ENCODE peak calls at places on chromosomes 3 and 15, in five cellular contexts. Q is occipital lobe, C is pulmonary artery endothelial cell, K is ascending aorta, G is adrenal gland. J is an unnamed sample.

GRCh38 chr3:129908417-129908816 is 14.9 kb upstream of the TMCC1 start:
- DNase-seq in Q (no peak), C (no peak), K (no peak), G (no peak), J (no peak)

GRCh38 chr3:189806171-189806951 is 175.2 kb downstream of the TP63 start:
- DNase-seq in Q (no peak), C (no peak), K (no peak), G (no peak), J (no peak)

GRCh38 chr3:139202226-139202958 is 141.4 kb upstream of the MRPS22 start:
- DNase-seq in Q (peak; percentile 31), C (no peak), K (no peak), G (no peak), J (peak; percentile 87)

GRCh38 chr15:25170113-25170731 is 215.4 kb downstream of the SNRPN start:
- DNase-seq in Q (no peak), C (no peak), K (peak; percentile 46), G (peak; percentile 43), J (no peak)

GRCh38 chr3:150697646-150698045 is 6.1 kb downstream of the ERICH6 start:
- DNase-seq in Q (no peak), C (no peak), K (no peak), G (no peak), J (no peak)

GRCh38 chr3:44906997-44907396 is 32.6 kb downstream of the TGM4 start:
- DNase-seq in Q (no peak), C (no peak), K (no peak), G (no peak), J (no peak)

GRCh38 chr3:3038201-3038991 is 71.8 kb downstream of the IL5RA start:
- DNase-seq in Q (no peak), C (no peak), K (no peak), G (no peak), J (no peak)

GRCh38 chr3:197599089-197599765 is 43.5 kb upstream of the BDH1 start:
- DNase-seq in Q (no peak), C (peak; percentile 33), K (peak; percentile 82), G (peak; percentile 90), J (peak; percentile 75)

GRCh38 chr3:175777495-175777894 is 918.4 kb downstream of the NAALADL2 start:
- DNase-seq in Q (no peak), C (no peak), K (no peak), G (no peak), J (no peak)

GRCh38 chr3:15810702-15811101 is 12.9 kb upstream of the ANKRD28 start:
- DNase-seq in Q (no peak), C (no peak), K (no peak), G (no peak), J (no peak)

GRCh38 chr3:180421221-180421620 is 180.7 kb upstream of the TTC14 start:
- DNase-seq in Q (no peak), C (no peak), K (no peak), G (no peak), J (no peak)

GRCh38 chr3:138625707-138626365 is 17.3 kb downstream of the FAIM start:
- DNase-seq in Q (no peak), C (no peak), K (no peak), G (no peak), J (no peak)

GRCh38 chr3:158420654-158421396 is 150.2 kb upstream of the MLF1 start:
- DNase-seq in Q (no peak), C (no peak), K (no peak), G (no peak), J (no peak)

GRCh38 chr3:127779747-127780146 is 42.6 kb downstream of the MGLL start:
- DNase-seq in Q (no peak), C (peak; percentile 53), K (no peak), G (no peak), J (no peak)

GRCh38 chr3:118080886-118081285 is 953.8 kb downstream of the IGSF11 start:
- DNase-seq in Q (peak; percentile 1), C (no peak), K (no peak), G (no peak), J (no peak)

GRCh38 chr15:96348112-96349027 is 17.9 kb downstream of the NR2F2 start:
- DNase-seq in Q (no peak), C (no peak), K (no peak), G (peak; percentile 34), J (no peak)

GRCh38 chr3:141405025-141405424 is 36.7 kb downstream of the ZBTB38 start:
- DNase-seq in Q (no peak), C (peak; percentile 67), K (no peak), G (no peak), J (no peak)

GRCh38 chr3:160141485-160142185 is 83.6 kb upstream of the C3orf80 start:
- DNase-seq in Q (no peak), C (no peak), K (no peak), G (no peak), J (no peak)

GRCh38 chr3:186821429-186822367 is 15.4 kb upstream of the RFC4 start:
- DNase-seq in Q (no peak), C (peak; percentile 19), K (peak; percentile 55), G (no peak), J (no peak)

GRCh38 chr3:42063886-42064285 is 27.3 kb upstream of the TRAK1 start:
- DNase-seq in Q (no peak), C (no peak), K (no peak), G (no peak), J (no peak)

GRCh38 chr3:48232232-48232631 is 8.7 kb upstream of the ZNF589 start:
- DNase-seq in Q (no peak), C (no peak), K (no peak), G (no peak), J (no peak)

GRCh38 chr3:70738310-70738681 is 425.9 kb upstream of the MDFIC2 start:
- DNase-seq in Q (no peak), C (peak; percentile 89), K (no peak), G (no peak), J (no peak)

GRCh38 chr3:147939425-147940196 is 530.4 kb downstream of the ZIC1 start:
- DNase-seq in Q (no peak), C (no peak), K (no peak), G (no peak), J (no peak)

J was measured in WERI-Rb-1.